ENCODE peak calls at places on chromosomes 3 and 15, in five cellular contexts. One of them, this sample, is unnamed.

GRCh38 chr3:52054689-52055511 is 1.5 kb downstream of the DUSP7 start:
- DNase-seq in kidney epithelial cell: no peak
- DNase-seq in LNCaP clone FGC: no peak
- DNase-seq in cardiac fibroblast: no peak
- DNase-seq in uterus: peak; percentile 40
- DNase-seq in this sample: no peak

GRCh38 chr3:183437060-183437459 is 8.6 kb upstream of the MCF2L2 start:
- DNase-seq in kidney epithelial cell: no peak
- DNase-seq in cardiac fibroblast: no peak
- DNase-seq in LNCaP clone FGC: no peak
- DNase-seq in uterus: no peak
- DNase-seq in this sample: no peak

GRCh38 chr3:51100543-51100851 is 284.6 kb upstream of the MANF start:
- DNase-seq in LNCaP clone FGC: no peak
- DNase-seq in cardiac fibroblast: no peak
- DNase-seq in uterus: no peak
- DNase-seq in kidney epithelial cell: no peak
- DNase-seq in this sample: no peak

GRCh38 chr3:54032598-54032997 is 89.8 kb upstream of the CACNA2D3 start:
- DNase-seq in kidney epithelial cell: no peak
- DNase-seq in cardiac fibroblast: no peak
- DNase-seq in uterus: no peak
- DNase-seq in LNCaP clone FGC: no peak
- DNase-seq in this sample: no peak

GRCh38 chr3:188734395-188734794 is 437.4 kb upstream of the TPRG1 start:
- DNase-seq in kidney epithelial cell: no peak
- DNase-seq in uterus: no peak
- DNase-seq in LNCaP clone FGC: no peak
- DNase-seq in cardiac fibroblast: no peak
- DNase-seq in this sample: no peak

GRCh38 chr15:70486451-70487379 is 276.6 kb downstream of the UACA start:
- DNase-seq in uterus: no peak
- DNase-seq in LNCaP clone FGC: no peak
- DNase-seq in kidney epithelial cell: no peak
- DNase-seq in cardiac fibroblast: peak; percentile 88
- DNase-seq in this sample: peak; percentile 74

GRCh38 chr15:64693134-64693533 is 82.3 kb downstream of the RBPMS2 start:
- DNase-seq in uterus: peak; percentile 55
- DNase-seq in kidney epithelial cell: no peak
- DNase-seq in cardiac fibroblast: peak; percentile 92
- DNase-seq in LNCaP clone FGC: no peak
- DNase-seq in this sample: peak; percentile 52

GRCh38 chr15:33059184-33059583 is 135.3 kb downstream of the FMN1 start:
- DNase-seq in kidney epithelial cell: no peak
- DNase-seq in LNCaP clone FGC: no peak
- DNase-seq in cardiac fibroblast: peak; percentile 11
- DNase-seq in uterus: no peak
- DNase-seq in this sample: no peak

GRCh38 chr15:33204087-33204486 is 9.6 kb upstream of the FMN1 start:
- DNase-seq in kidney epithelial cell: no peak
- DNase-seq in cardiac fibroblast: no peak
- DNase-seq in LNCaP clone FGC: no peak
- DNase-seq in uterus: no peak
- DNase-seq in this sample: no peak

GRCh38 chr3:59820352-59820934 is 770.6 kb upstream of the CFAP20DC start:
- DNase-seq in LNCaP clone FGC: no peak
- DNase-seq in cardiac fibroblast: no peak
- DNase-seq in uterus: no peak
- DNase-seq in kidney epithelial cell: no peak
- DNase-seq in this sample: peak; percentile 80

GRCh38 chr3:197499427-197499826 is 56.3 kb downstream of the BDH1 start:
- DNase-seq in uterus: no peak
- DNase-seq in LNCaP clone FGC: no peak
- DNase-seq in cardiac fibroblast: no peak
- DNase-seq in kidney epithelial cell: peak; percentile 70
- DNase-seq in this sample: peak; percentile 97

GRCh38 chr15:47616876-47617275 is 100.4 kb upstream of the SEMA6D start:
- DNase-seq in kidney epithelial cell: no peak
- DNase-seq in uterus: no peak
- DNase-seq in LNCaP clone FGC: peak; percentile 70
- DNase-seq in cardiac fibroblast: no peak
- DNase-seq in this sample: peak; percentile 11

GRCh38 chr3:32334675-32335074 is 57.0 kb upstream of the CMTM7 start:
- DNase-seq in uterus: no peak
- DNase-seq in LNCaP clone FGC: no peak
- DNase-seq in cardiac fibroblast: peak; percentile 18
- DNase-seq in kidney epithelial cell: no peak
- DNase-seq in this sample: peak; percentile 18

GRCh38 chr3:172355836-172356235 is 92.4 kb downstream of the GHSR start:
- DNase-seq in uterus: no peak
- DNase-seq in kidney epithelial cell: peak; percentile 50
- DNase-seq in cardiac fibroblast: peak; percentile 89
- DNase-seq in LNCaP clone FGC: peak; percentile 25
- DNase-seq in this sample: peak; percentile 81

GRCh38 chr3:159848348-159849118 is 140.1 kb upstream of the IL12A start:
- DNase-seq in LNCaP clone FGC: no peak
- DNase-seq in uterus: no peak
- DNase-seq in kidney epithelial cell: no peak
- DNase-seq in cardiac fibroblast: no peak
- DNase-seq in this sample: no peak

GRCh38 chr3:46065294-46065705 is 38.0 kb upstream of the XCR1 start:
- DNase-seq in uterus: no peak
- DNase-seq in kidney epithelial cell: peak; percentile 9
- DNase-seq in LNCaP clone FGC: peak; percentile 51
- DNase-seq in cardiac fibroblast: no peak
- DNase-seq in this sample: peak; percentile 62

GRCh38 chr3:20288050-20288449 is 102.0 kb upstream of the SGO1 start:
- DNase-seq in cardiac fibroblast: no peak
- DNase-seq in kidney epithelial cell: no peak
- DNase-seq in LNCaP clone FGC: no peak
- DNase-seq in uterus: no peak
- DNase-seq in this sample: no peak

GRCh38 chr3:96416549-96417255 is 397.7 kb upstream of the EPHA6 start:
- DNase-seq in kidney epithelial cell: no peak
- DNase-seq in cardiac fibroblast: no peak
- DNase-seq in LNCaP clone FGC: no peak
- DNase-seq in uterus: no peak
- DNase-seq in this sample: no peak

GRCh38 chr15:37056168-37056893 is 44.0 kb downstream of the MEIS2 start:
- DNase-seq in uterus: peak; percentile 74
- DNase-seq in cardiac fibroblast: peak; percentile 71
- DNase-seq in LNCaP clone FGC: no peak
- DNase-seq in kidney epithelial cell: no peak
- DNase-seq in this sample: peak; percentile 64

GRCh38 chr3:187112934-187113793 is 26.1 kb downstream of the RPL39L start:
- DNase-seq in uterus: no peak
- DNase-seq in kidney epithelial cell: no peak
- DNase-seq in LNCaP clone FGC: no peak
- DNase-seq in cardiac fibroblast: peak; percentile 55
- DNase-seq in this sample: peak; percentile 45

GRCh38 chr3:59482684-59483083 is 432.9 kb upstream of the CFAP20DC start:
- DNase-seq in LNCaP clone FGC: no peak
- DNase-seq in kidney epithelial cell: no peak
- DNase-seq in uterus: no peak
- DNase-seq in cardiac fibroblast: no peak
- DNase-seq in this sample: peak; percentile 9

GRCh38 chr15:29924750-29925149 is 102.5 kb upstream of the TJP1 start:
- DNase-seq in LNCaP clone FGC: no peak
- DNase-seq in cardiac fibroblast: peak; percentile 90
- DNase-seq in uterus: no peak
- DNase-seq in kidney epithelial cell: peak; percentile 74
- DNase-seq in this sample: peak; percentile 74

GRCh38 chr3:72606005-72606800 is 242.0 kb downstream of the SHQ1 start:
- DNase-seq in LNCaP clone FGC: peak; percentile 25
- DNase-seq in kidney epithelial cell: no peak
- DNase-seq in uterus: no peak
- DNase-seq in cardiac fibroblast: no peak
- DNase-seq in this sample: no peak

GRCh38 chr15:57769266-57769665 is 62.8 kb downstream of the POLR2M start:
- DNase-seq in cardiac fibroblast: peak; percentile 91
- DNase-seq in kidney epithelial cell: no peak
- DNase-seq in LNCaP clone FGC: no peak
- DNase-seq in uterus: peak; percentile 70
- DNase-seq in this sample: no peak

GRCh38 chr3:49869525-49870126 is at the start of gene CAMKV:
- DNase-seq in uterus: no peak
- DNase-seq in cardiac fibroblast: no peak
- DNase-seq in kidney epithelial cell: no peak
- DNase-seq in LNCaP clone FGC: no peak
- DNase-seq in this sample: no peak

GRCh38 chr15:90205886-90206285 is 4.8 kb downstream of the SEMA4B start:
- DNase-seq in uterus: no peak
- DNase-seq in cardiac fibroblast: peak; percentile 28
- DNase-seq in kidney epithelial cell: no peak
- DNase-seq in LNCaP clone FGC: no peak
- DNase-seq in this sample: peak; percentile 23

GRCh38 chr3:188594137-188594536 is 440.2 kb downstream of the LPP start:
- DNase-seq in uterus: no peak
- DNase-seq in LNCaP clone FGC: no peak
- DNase-seq in kidney epithelial cell: peak; percentile 58
- DNase-seq in cardiac fibroblast: peak; percentile 93
- DNase-seq in this sample: peak; percentile 87

GRCh38 chr3:43190682-43191081 is 84.8 kb upstream of the POMGNT2 start:
- DNase-seq in LNCaP clone FGC: no peak
- DNase-seq in uterus: no peak
- DNase-seq in cardiac fibroblast: peak; percentile 38
- DNase-seq in kidney epithelial cell: no peak
- DNase-seq in this sample: peak; percentile 16

GRCh38 chr3:100047455-100048141 is 66.7 kb downstream of the FILIP1L start:
- DNase-seq in LNCaP clone FGC: no peak
- DNase-seq in kidney epithelial cell: no peak
- DNase-seq in uterus: no peak
- DNase-seq in cardiac fibroblast: peak; percentile 58
- DNase-seq in this sample: peak; percentile 95

DNA sequence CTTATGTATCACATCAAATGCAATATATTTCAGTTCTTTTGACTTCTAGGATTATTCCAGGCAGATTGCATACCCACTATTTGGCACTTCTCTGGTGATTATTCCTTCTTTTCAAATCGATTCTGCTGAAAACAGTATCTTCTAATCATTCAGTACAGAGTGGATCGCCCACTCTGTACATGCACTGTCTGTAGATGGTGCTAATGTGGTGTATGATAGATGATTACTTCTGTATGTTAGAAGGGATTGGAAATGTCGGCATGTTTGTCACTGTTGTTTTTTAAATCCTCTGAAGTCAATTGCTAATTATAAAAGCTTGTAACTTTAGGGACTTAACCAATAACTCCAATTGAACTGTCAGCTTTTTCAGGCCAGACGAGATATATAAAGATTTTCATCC is 642.5 kb downstream of the GRM7 start:
- DNase-seq in LNCaP clone FGC: no peak
- DNase-seq in cardiac fibroblast: no peak
- DNase-seq in kidney epithelial cell: no peak
- DNase-seq in uterus: no peak
- DNase-seq in this sample: no peak
- TF ChIP-seq CTCF in LNCaP clone FGC: peak; percentile 12
- TF ChIP-seq CTCF in cardiac fibroblast: no peak
- TF ChIP-seq CTCF in kidney epithelial cell: no peak
- TF ChIP-seq CTCF in uterus: no peak
- TF ChIP-seq CTCF in this sample: no peak

DNA sequence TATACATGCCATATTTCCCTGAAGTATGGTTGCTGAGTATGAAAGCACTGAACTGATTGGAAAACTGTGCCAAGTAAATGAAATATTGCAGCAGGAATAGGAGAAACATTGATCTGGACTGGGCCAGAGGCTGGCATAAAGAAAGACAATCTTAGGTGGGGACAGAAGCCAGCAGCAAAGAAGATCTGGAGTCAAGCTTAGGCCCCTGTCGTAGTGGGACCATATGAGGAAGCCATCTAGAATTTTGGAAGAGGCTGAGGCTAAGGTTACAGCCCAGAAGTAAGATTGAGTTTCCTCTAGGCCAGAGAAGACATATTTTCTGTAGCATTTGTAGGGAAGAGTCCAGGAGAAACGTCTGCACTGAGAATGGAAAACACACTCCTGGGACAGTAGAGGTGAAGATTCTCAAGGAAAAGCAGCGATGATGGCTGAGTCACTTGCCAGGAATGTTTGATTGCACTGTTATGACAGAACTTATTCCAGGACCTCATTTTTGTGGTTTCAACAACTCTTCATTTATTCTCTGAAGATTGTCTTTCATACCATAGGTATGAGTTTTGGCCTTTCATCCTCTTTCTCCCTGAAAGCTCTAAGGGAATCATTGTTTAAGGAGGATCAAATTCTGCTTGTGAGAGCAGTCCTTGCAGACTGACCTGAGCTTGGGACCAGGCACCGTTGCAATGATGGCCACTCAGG is 107.2 kb downstream of the GTPBP8 start:
- DNase-seq in cardiac fibroblast: peak; percentile 47
- DNase-seq in LNCaP clone FGC: no peak
- DNase-seq in kidney epithelial cell: peak; percentile 67
- DNase-seq in uterus: no peak
- DNase-seq in this sample: peak; percentile 75
- H3K4me3 ChIP-seq in cardiac fibroblast: no peak overlapping the region
- H3K4me3 ChIP-seq in LNCaP clone FGC: no peak overlapping the region
- H3K4me3 ChIP-seq in kidney epithelial cell: no peak overlapping the region
- H3K4me3 ChIP-seq in uterus: no peak overlapping the region
- H3K4me3 ChIP-seq in this sample: no peak overlapping the region

GRCh38 chr15:60590935-60591490 is 112.1 kb upstream of the ICE2 start:
- DNase-seq in kidney epithelial cell: no peak
- DNase-seq in LNCaP clone FGC: no peak
- DNase-seq in uterus: peak; percentile 54
- DNase-seq in cardiac fibroblast: peak; percentile 42
- DNase-seq in this sample: no peak

GRCh38 chr15:60591491-60592385 is 112.8 kb upstream of the ICE2 start:
- DNase-seq in cardiac fibroblast: peak; percentile 27
- DNase-seq in uterus: peak; percentile 46
- DNase-seq in LNCaP clone FGC: no peak
- DNase-seq in kidney epithelial cell: no peak
- DNase-seq in this sample: no peak

GRCh38 chr15:60589728-60590127 is 110.8 kb upstream of the ICE2 start:
- DNase-seq in cardiac fibroblast: no peak
- DNase-seq in uterus: no peak
- DNase-seq in kidney epithelial cell: no peak
- DNase-seq in LNCaP clone FGC: no peak
- DNase-seq in this sample: no peak

GRCh38 chr15:60594071-60594470 is 115.1 kb upstream of the ICE2 start:
- DNase-seq in cardiac fibroblast: no peak
- DNase-seq in uterus: no peak
- DNase-seq in LNCaP clone FGC: no peak
- DNase-seq in kidney epithelial cell: no peak
- DNase-seq in this sample: peak; percentile 51

GRCh38 chr15:60592386-60593339 is 113.7 kb upstream of the ICE2 start:
- DNase-seq in LNCaP clone FGC: no peak
- DNase-seq in kidney epithelial cell: no peak
- DNase-seq in cardiac fibroblast: peak; percentile 72
- DNase-seq in uterus: peak; percentile 82
- DNase-seq in this sample: peak; percentile 60
- TF ChIP-seq CTCF in LNCaP clone FGC: peak; percentile 32
- TF ChIP-seq CTCF in kidney epithelial cell: no peak
- TF ChIP-seq CTCF in cardiac fibroblast: peak; percentile 25
- TF ChIP-seq CTCF in uterus: peak; percentile 25
- TF ChIP-seq CTCF in this sample: peak; percentile 32

DNA sequence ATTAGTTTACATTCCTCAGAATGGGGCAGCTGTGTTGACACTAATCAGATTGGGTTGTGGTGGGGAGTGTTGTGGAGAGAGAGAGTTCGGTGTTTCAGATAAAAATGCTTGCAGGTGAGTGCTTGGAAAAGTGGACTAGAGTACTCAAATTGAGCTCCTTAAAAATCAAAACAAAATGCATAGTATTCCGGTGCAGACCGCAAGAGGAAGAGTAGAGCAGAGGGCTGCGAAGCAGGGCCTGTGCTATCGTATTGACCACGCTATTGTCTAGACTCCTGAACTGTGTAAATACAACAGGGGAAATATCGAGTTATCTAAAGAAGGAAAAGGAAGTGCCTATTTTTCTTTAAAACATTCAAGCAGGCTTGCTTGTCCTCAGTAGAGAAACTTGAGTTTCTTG is 159.5 kb downstream of the TP63 start:
- DNase-seq in LNCaP clone FGC: no peak
- DNase-seq in kidney epithelial cell: no peak
- DNase-seq in uterus: no peak
- DNase-seq in cardiac fibroblast: no peak
- DNase-seq in this sample: no peak
- H3K4me3 ChIP-seq in LNCaP clone FGC: no peak overlapping the region
- H3K4me3 ChIP-seq in kidney epithelial cell: no peak overlapping the region
- H3K4me3 ChIP-seq in uterus: no peak overlapping the region
- H3K4me3 ChIP-seq in cardiac fibroblast: no peak overlapping the region
- H3K4me3 ChIP-seq in this sample: peak overlapping the region; percentile 58